ENCODE peak calls at places on chromosomes 2 and 18, in ten cellular contexts. J is lower lobe of right lung, Z is glutamatergic neuron, B is progenitor cell of endocrine pancreas, T is lower leg skin, K is psoas muscle, N is HFFc6, G is GM06990, R is fibroblast of the aortic adventitia, M is A549. V is an unnamed sample.
A peak's percentile ranks its signal among the peaks of the same experiment; 100 is the strongest.

GRCh38 chr2:127051116-127051779 is 55.7 kb downstream of the BIN1 start:
- DNase-seq in J (peak; percentile 43), Z (peak; percentile 22), B (no peak), T (peak; percentile 84), K (peak; percentile 54), N (no peak), G (no peak), R (no peak), M (no peak), V (peak; percentile 32)

GRCh38 chr2:215746507-215747243 is 266.7 kb downstream of the MREG start:
- DNase-seq in J (no peak), Z (no peak), B (no peak), T (no peak), K (no peak), N (no peak), G (no peak), R (peak; percentile 44), M (no peak), V (no peak)

GRCh38 chr2:98757904-98758421 is 27.0 kb upstream of the MGAT4A start:
- DNase-seq in J (peak; percentile 76), Z (no peak), B (no peak), T (peak; percentile 89), K (peak; percentile 55), N (peak; percentile 88), G (peak; percentile 73), R (peak; percentile 97), M (peak; percentile 70), V (peak; percentile 69)

GRCh38 chr18:62942578-62942977 is 227.2 kb downstream of the PHLPP1 start:
- DNase-seq in J (no peak), Z (no peak), B (no peak), T (no peak), K (no peak), N (no peak), G (no peak), R (no peak), M (no peak), V (no peak)

GRCh38 chr2:112149866-112150435 is 11.8 kb downstream of the FBLN7 start:
- DNase-seq in J (no peak), Z (no peak), B (no peak), T (peak; percentile 58), K (no peak), N (no peak), G (no peak), R (no peak), M (no peak), V (peak; percentile 20)

GRCh38 chr2:214648520-214648919 is 161.0 kb downstream of the BARD1 start:
- DNase-seq in J (no peak), Z (no peak), B (no peak), T (no peak), K (no peak), N (no peak), G (no peak), R (no peak), M (no peak), V (no peak)

GRCh38 chr2:5035134-5035533 is 657.0 kb upstream of the SOX11 start:
- DNase-seq in J (no peak), Z (peak; percentile 57), B (no peak), T (no peak), K (no peak), N (no peak), G (no peak), R (no peak), M (no peak), V (no peak)

GRCh38 chr2:179917272-179917671 is 55.9 kb upstream of the ZNF385B start:
- DNase-seq in J (no peak), Z (no peak), B (no peak), T (no peak), K (no peak), N (peak; percentile 36), G (no peak), R (peak; percentile 90), M (peak; percentile 10), V (no peak)

GRCh38 chr2:226354434-226354833 is 445.2 kb downstream of the IRS1 start:
- DNase-seq in J (no peak), Z (no peak), B (no peak), T (no peak), K (no peak), N (peak; percentile 50), G (no peak), R (peak; percentile 29), M (no peak), V (no peak)

GRCh38 chr2:226357816-226358215 is 441.8 kb downstream of the IRS1 start:
- DNase-seq in J (no peak), Z (no peak), B (no peak), T (no peak), K (no peak), N (no peak), G (no peak), R (no peak), M (no peak), V (no peak)

GRCh38 chr2:226352941-226353558 is 446.6 kb downstream of the IRS1 start:
- DNase-seq in J (no peak), Z (no peak), B (no peak), T (no peak), K (peak; percentile 19), N (no peak), G (no peak), R (no peak), M (no peak), V (no peak)

GRCh38 chr2:226358688-226359087 is 440.9 kb downstream of the IRS1 start:
- DNase-seq in J (no peak), Z (no peak), B (no peak), T (no peak), K (no peak), N (no peak), G (no peak), R (no peak), M (no peak), V (no peak)

DNA sequence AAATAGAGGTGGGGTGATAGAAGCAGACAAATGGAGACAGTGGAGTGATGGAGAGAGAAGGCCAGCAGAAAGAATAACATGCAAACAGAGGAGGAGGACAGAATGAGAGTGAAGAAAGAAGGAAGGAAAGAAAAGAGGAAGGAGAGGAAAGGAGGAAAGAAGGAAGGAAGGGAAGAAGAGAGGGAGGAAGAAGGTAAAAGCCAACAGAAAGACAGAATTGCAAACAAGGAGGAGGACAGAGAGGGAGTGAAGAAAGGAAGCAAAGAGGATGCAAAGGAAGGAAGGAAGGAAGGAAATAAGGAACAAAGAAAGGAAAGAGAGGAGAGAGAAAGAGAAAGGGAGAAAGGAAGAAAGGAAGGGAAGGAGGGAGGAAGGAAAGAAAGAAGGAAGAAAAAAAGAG is 444.0 kb downstream of the IRS1 start:
- DNase-seq in J (no peak), Z (no peak), B (no peak), T (no peak), K (no peak), N (no peak), G (no peak), R (no peak), M (no peak), V (no peak)
- TF ChIP-seq CTCF in J (no peak), Z (no peak), B (no peak), T (no peak), K (no peak), N (no peak), G (no peak), R (no peak), M (no peak), V (no peak)

DNA sequence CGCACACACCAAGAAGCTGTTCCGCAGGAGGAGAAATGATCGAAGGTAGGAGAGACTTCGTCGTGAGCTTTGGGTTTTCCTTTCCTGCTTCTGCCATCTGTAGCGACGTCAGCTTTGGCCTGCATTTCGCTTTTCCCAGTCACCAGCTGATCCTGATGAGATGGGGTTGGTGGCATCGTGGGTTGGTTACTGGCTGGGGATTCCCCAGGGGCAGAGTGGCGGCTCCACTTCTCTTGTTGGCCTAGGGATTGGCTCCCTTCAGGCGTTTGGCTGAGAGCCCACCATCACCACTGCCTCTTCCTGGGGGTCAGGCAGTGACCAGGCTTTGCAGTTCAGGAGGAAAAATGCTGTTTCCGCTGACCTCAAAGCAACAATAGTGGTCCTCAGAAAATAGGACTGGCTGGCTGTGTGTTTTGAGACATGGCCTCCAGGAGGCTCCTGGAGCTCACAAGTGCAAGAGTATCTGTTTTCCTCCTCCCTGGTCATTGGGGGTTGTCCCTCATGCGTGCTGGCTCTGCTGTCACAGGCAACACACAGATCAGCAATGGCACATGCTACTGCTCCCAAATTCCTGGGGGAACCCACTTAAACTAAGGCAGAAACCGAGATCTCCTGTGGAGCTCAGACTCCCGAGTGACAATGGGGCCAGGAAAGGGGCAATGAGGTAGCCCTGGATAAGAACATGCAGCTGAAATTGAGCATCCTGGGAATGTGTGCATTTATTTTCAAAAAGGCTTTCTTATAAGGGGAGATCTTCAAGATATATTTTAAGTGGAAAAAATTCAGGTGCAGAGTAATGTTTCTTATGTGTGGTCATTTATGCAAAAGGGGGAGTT is 173.0 kb downstream of the CTIF start:
- DNase-seq in J (no peak), Z (no peak), B (peak; percentile 11), T (no peak), K (peak; percentile 43), N (peak; percentile 48), G (no peak), R (peak; percentile 51), M (peak; percentile 34), V (peak; percentile 74)
- TF ChIP-seq CTCF in J (peak; percentile 23), Z (no peak), B (peak; percentile 65), T (no peak), K (peak; percentile 48), N (peak; percentile 73), G (peak; percentile 56), R (peak; percentile 52), M (no peak), V (peak; percentile 36)

GRCh38 chr2:226965376-226965775 is 129.5 kb downstream of the RHBDD1 start:
- DNase-seq in J (no peak), Z (no peak), B (no peak), T (no peak), K (no peak), N (no peak), G (no peak), R (peak; percentile 27), M (no peak), V (no peak)

GRCh38 chr2:226969412-226969811 is 133.6 kb downstream of the RHBDD1 start:
- DNase-seq in J (no peak), Z (no peak), B (no peak), T (no peak), K (no peak), N (peak; percentile 63), G (no peak), R (peak; percentile 60), M (no peak), V (no peak)

GRCh38 chr2:226962374-226962773 is 126.5 kb downstream of the RHBDD1 start:
- DNase-seq in J (no peak), Z (no peak), B (no peak), T (no peak), K (no peak), N (no peak), G (no peak), R (no peak), M (no peak), V (no peak)

GRCh38 chr2:226959418-226959817 is 123.6 kb downstream of the RHBDD1 start:
- DNase-seq in J (no peak), Z (no peak), B (no peak), T (no peak), K (no peak), N (no peak), G (no peak), R (no peak), M (no peak), V (no peak)

GRCh38 chr2:226963528-226963927 is 127.7 kb downstream of the RHBDD1 start:
- DNase-seq in J (no peak), Z (no peak), B (no peak), T (no peak), K (no peak), N (peak; percentile 75), G (no peak), R (peak; percentile 72), M (peak; percentile 29), V (no peak)
- TF ChIP-seq CTCF in J (no peak), Z (no peak), B (no peak), T (no peak), K (no peak), N (peak; percentile 12), G (no peak), R (no peak), M (no peak), V (no peak)

DNA sequence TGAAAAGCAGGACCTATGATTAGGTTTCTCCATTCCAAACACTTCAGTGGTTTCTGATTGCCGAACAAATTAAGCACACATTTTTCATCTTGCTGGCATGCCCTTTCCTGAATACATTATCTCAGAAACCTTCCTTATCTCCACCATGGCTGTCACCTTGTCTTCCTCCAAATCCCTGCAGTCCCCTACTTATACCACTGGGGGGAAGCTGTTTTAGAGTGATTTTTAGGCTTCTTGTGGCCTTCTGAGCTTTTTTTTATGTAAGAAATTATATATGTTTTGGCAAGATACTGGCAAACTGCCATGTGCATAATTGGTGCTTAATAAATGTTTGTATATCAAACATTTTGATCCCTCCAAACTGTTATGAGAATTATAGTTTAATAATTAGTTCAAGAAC is 229.2 kb downstream of the MYT1L start:
- DNase-seq in J (no peak), Z (no peak), B (no peak), T (no peak), K (no peak), N (no peak), G (no peak), R (no peak), M (peak; percentile 25), V (no peak)
- TF ChIP-seq CTCF in J (no peak), Z (peak; percentile 75), B (peak; percentile 52), T (no peak), K (no peak), N (peak; percentile 39), G (no peak), R (peak; percentile 23), M (no peak), V (no peak)

V was measured in GM13976.